ENCODE peak calls at places on chromosome 15, in nine cellular contexts. F is mucosa of descending colon; N is body of pancreas; U is endodermal cell; A is choroid plexus epithelial cell; K is GM12865; V is CD8-positive, alpha-beta memory T cell; E is mammary epithelial cell; W is astrocyte of the spinal cord. J is an unnamed sample.

GRCh38 chr15:64009241-64009640 is 37.0 kb downstream of the DAPK2 start:
- DNase-seq in F (no peak), N (no peak), U (no peak), A (peak; percentile 66), K (peak; percentile 54), V (no peak), E (peak; percentile 65), W (no peak), J (no peak)

GRCh38 chr15:41487376-41487775 is 6.3 kb upstream of the ITPKA start:
- DNase-seq in F (peak; percentile 61), N (no peak), U (no peak), A (no peak), K (no peak), V (no peak), E (no peak), W (no peak), J (no peak)

GRCh38 chr15:76986743-76987142 is 8.2 kb upstream of the PSTPIP1 start:
- DNase-seq in F (no peak), N (no peak), U (peak; percentile 47), A (no peak), K (no peak), V (no peak), E (no peak), W (no peak), J (peak; percentile 52)

GRCh38 chr15:69037977-69038376 is 23.5 kb downstream of the NOX5 start:
- DNase-seq in F (no peak), N (no peak), U (no peak), A (no peak), K (no peak), V (no peak), E (no peak), W (no peak), J (no peak)

GRCh38 chr15:51759557-51760070 is 8.2 kb downstream of the TMOD2 start:
- DNase-seq in F (no peak), N (peak; percentile 41), U (peak; percentile 76), A (peak; percentile 97), K (peak; percentile 33), V (no peak), E (peak; percentile 59), W (peak; percentile 83), J (peak; percentile 54)

GRCh38 chr15:49383266-49383665 is 39.8 kb upstream of the FGF7 start:
- DNase-seq in F (no peak), N (no peak), U (no peak), A (peak; percentile 40), K (no peak), V (no peak), E (no peak), W (no peak), J (no peak)

GRCh38 chr15:90845201-90845949 is 23.0 kb upstream of the FURIN start:
- DNase-seq in F (no peak), N (no peak), U (no peak), A (peak; percentile 87), K (peak; percentile 70), V (no peak), E (peak; percentile 79), W (peak; percentile 86), J (peak; percentile 87)

GRCh38 chr15:78070049-78070698 is 7.3 kb downstream of the TBC1D2B start:
- DNase-seq in F (no peak), N (no peak), U (no peak), A (no peak), K (peak; percentile 50), V (no peak), E (no peak), W (no peak), J (peak; percentile 90)

GRCh38 chr15:71496336-71496955 is 313.9 kb upstream of the NR2E3 start:
- DNase-seq in F (no peak), N (no peak), U (no peak), A (no peak), K (no peak), V (no peak), E (peak; percentile 47), W (peak; percentile 20), J (no peak)

GRCh38 chr15:101280007-101280406 is 2.7 kb upstream of the SELENOS start:
- DNase-seq in F (no peak), N (no peak), U (peak; percentile 15), A (no peak), K (no peak), V (no peak), E (no peak), W (no peak), J (no peak)

GRCh38 chr15:63407612-63408011 is 26.0 kb upstream of the CA12 start:
- DNase-seq in F (no peak), N (peak; percentile 17), U (no peak), A (no peak), K (no peak), V (no peak), E (no peak), W (no peak), J (no peak)

GRCh38 chr15:36130641-36131310 is 448.6 kb upstream of the CDIN1 start:
- DNase-seq in F (no peak), N (no peak), U (no peak), A (no peak), K (no peak), V (no peak), E (peak; percentile 50), W (no peak), J (no peak)

DNA sequence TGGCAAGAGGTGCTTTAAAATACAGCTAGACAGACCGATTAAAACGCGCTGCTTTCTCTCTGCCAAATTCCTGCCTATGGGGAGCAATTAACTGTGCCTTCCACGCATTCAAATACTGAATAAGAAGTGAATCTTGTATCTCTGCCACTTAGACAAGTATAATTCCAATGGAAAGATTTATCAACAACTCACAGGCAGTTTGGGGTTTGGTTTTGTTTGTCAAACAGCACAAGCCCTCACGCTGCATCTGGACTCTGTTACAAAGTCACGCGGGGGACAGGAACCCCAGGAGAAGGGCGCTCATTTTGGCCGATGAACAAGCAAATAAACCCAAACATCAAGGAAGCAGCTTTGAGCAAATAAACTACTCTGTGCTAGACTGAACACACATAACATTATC is 61.8 kb upstream of the TMCO5A start:
- DNase-seq in F (no peak), N (peak; percentile 10), U (no peak), A (peak; percentile 23), K (no peak), V (no peak), E (no peak), W (no peak), J (no peak)
- H3K4me3 ChIP-seq in F (no peak overlapping the region), N (no peak overlapping the region), U (no peak overlapping the region), A (peak overlapping the region; percentile 28), K (no peak overlapping the region), V (no peak overlapping the region), E (no peak overlapping the region), W (no peak overlapping the region), J (no peak overlapping the region)

GRCh38 chr15:60391722-60392340 is 6.0 kb downstream of the ANXA2 start:
- DNase-seq in F (no peak), N (no peak), U (peak; percentile 37), A (peak; percentile 15), K (no peak), V (no peak), E (peak; percentile 21), W (peak; percentile 53), J (no peak)
- H3K4me3 ChIP-seq in F (no peak overlapping the region), N (no peak overlapping the region), U (peak overlapping the region; percentile 67), A (peak overlapping the region; percentile 24), K (no peak overlapping the region), V (no peak overlapping the region), E (peak overlapping the region; percentile 34), W (peak overlapping the region; percentile 91), J (no peak overlapping the region)

GRCh38 chr15:75680007-75680789 is 32.5 kb downstream of the CSPG4 start:
- DNase-seq in F (no peak), N (no peak), U (no peak), A (no peak), K (no peak), V (no peak), E (no peak), W (no peak), J (no peak)
- H3K4me3 ChIP-seq in F (no peak overlapping the region), N (no peak overlapping the region), U (no peak overlapping the region), A (no peak overlapping the region), K (no peak overlapping the region), V (no peak overlapping the region), E (no peak overlapping the region), W (no peak overlapping the region), J (no peak overlapping the region)

DNA sequence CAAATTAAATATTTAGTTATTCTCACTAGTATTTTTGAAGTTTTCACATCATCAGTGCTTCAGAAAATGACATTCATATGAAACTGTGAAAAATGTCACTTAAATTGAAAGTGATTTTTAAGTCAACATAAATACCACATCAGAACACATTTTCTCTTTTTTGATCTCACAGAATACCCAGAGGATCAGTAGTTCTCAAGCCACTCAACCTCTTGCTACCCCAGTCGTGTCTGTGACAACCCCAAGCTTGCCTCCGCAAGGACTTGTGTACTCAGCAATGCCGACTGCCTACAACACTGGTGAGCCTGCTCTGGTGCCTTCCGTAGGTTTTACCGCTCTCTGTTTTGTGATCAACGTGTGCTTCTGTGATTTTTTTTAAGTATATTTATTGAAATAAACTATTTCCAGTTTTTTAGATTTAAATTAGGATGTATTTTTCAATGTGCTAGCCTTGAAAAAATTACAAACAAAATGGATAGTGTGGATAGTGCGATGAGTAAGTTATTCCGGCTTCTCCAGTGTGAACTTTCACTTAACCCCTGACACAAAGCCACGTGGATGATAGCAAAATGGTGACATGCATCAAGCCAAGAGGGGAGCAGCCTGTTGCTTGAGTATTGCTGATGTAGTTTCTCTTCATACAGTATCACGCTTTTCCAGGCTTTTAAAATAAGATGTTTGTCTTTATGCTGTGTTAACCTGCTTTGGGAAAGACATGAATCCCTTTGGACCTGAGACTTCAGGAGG is 26.5 kb downstream of the LYSMD4 start:
- DNase-seq in F (no peak), N (no peak), U (no peak), A (peak; percentile 26), K (peak; percentile 59), V (no peak), E (no peak), W (no peak), J (no peak)
- H3K4me3 ChIP-seq in F (no peak overlapping the region), N (no peak overlapping the region), U (no peak overlapping the region), A (no peak overlapping the region), K (no peak overlapping the region), V (peak overlapping the region; percentile 23), E (peak overlapping the region; percentile 27), W (no peak overlapping the region), J (no peak overlapping the region)

GRCh38 chr15:81329446-81329845 is 5.5 kb upstream of the STARD5 start:
- DNase-seq in F (no peak), N (no peak), U (no peak), A (no peak), K (no peak), V (no peak), E (no peak), W (no peak), J (no peak)
- H3K4me3 ChIP-seq in F (no peak overlapping the region), N (no peak overlapping the region), U (no peak overlapping the region), A (no peak overlapping the region), K (no peak overlapping the region), V (no peak overlapping the region), E (no peak overlapping the region), W (no peak overlapping the region), J (no peak overlapping the region)

GRCh38 chr15:81023483-81024264 is 23.0 kb downstream of the TLNRD1 start:
- DNase-seq in F (peak; percentile 46), N (peak; percentile 42), U (peak; percentile 53), A (peak; percentile 81), K (peak; percentile 95), V (no peak), E (no peak), W (peak; percentile 79), J (peak; percentile 84)
- H3K4me3 ChIP-seq in F (no peak overlapping the region), N (no peak overlapping the region), U (no peak overlapping the region), A (no peak overlapping the region), K (peak overlapping the region; percentile 24), V (no peak overlapping the region), E (no peak overlapping the region), W (no peak overlapping the region), J (no peak overlapping the region)